ENCODE peak calls at places on chromosomes 2 and 18, in five cellular contexts. C is body of pancreas, G is astrocyte of the cerebellum, R is left ventricle myocardium inferior, D is fibroblast of lung. F is an unnamed sample.
A peak's percentile ranks its signal among the peaks of the same experiment; 100 is the strongest.

GRCh38 chr2:145114726-145115125 is 594.8 kb upstream of the ZEB2 start:
- DNase-seq in C (no peak), G (peak; percentile 72), R (no peak), D (peak; percentile 75), F (no peak)

GRCh38 chr18:6878881-6879280 is 149.4 kb downstream of the ARHGAP28 start:
- DNase-seq in C (no peak), G (peak; percentile 47), R (no peak), D (no peak), F (no peak)

GRCh38 chr2:38765149-38765548 is 12.9 kb upstream of the GEMIN6 start:
- DNase-seq in C (peak; percentile 48), G (peak; percentile 80), R (no peak), D (peak; percentile 93), F (no peak)

GRCh38 chr2:172972005-172972619 is 103.5 kb upstream of the MAP3K20 start:
- DNase-seq in C (peak; percentile 67), G (no peak), R (no peak), D (peak; percentile 20), F (no peak)

GRCh38 chr18:6145645-6146308 is 250.5 kb upstream of the TMEM200C start:
- DNase-seq in C (no peak), G (no peak), R (peak; percentile 67), D (no peak), F (no peak)

GRCh38 chr2:48007699-48008268 is 101.5 kb upstream of the FBXO11 start:
- DNase-seq in C (no peak), G (no peak), R (no peak), D (no peak), F (no peak)

GRCh38 chr2:120681181-120681580 is 54.5 kb upstream of the GLI2 start:
- DNase-seq in C (no peak), G (no peak), R (no peak), D (no peak), F (no peak)

GRCh38 chr2:236659758-236660150 is 90.1 kb downstream of the ACKR3 start:
- DNase-seq in C (peak; percentile 22), G (peak; percentile 92), R (no peak), D (peak; percentile 99), F (no peak)

GRCh38 chr18:78701753-78702409 is 277.7 kb upstream of the SALL3 start:
- DNase-seq in C (no peak), G (no peak), R (no peak), D (no peak), F (no peak)

GRCh38 chr18:35050638-35051287 is 9.6 kb downstream of the MAPRE2 start:
- DNase-seq in C (no peak), G (no peak), R (no peak), D (no peak), F (no peak)

DNA sequence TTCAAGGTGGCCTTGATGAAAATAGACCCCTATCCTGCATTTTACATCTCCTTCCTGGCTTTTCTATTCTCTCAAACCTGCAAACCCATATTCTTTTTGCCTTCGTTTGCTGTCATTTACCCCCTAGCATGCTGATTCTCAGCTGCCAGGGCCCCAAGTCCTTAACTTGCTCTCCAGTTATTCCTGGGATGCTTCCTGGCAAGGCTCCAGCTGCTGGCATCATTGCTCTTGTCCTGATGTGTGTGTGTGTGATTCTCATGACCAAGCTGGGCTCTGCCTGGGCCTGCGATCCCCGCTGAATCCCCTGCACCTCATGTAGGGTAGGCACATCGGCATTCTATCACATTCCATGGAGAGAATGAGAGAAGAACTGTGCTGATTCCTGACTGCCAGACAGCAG is 11.9 kb downstream of the NPAS2 start:
- DNase-seq in C (peak; percentile 19), G (no peak), R (peak; percentile 64), D (no peak), F (no peak)
- H3K4me3 ChIP-seq in C (no peak overlapping the region), G (no peak overlapping the region), R (no peak overlapping the region), D (no peak overlapping the region), F (no peak overlapping the region)

GRCh38 chr2:29920130-29920577 is 1.2 kb downstream of the ALK start:
- DNase-seq in C (peak; percentile 75), G (no peak), R (peak; percentile 48), D (peak; percentile 60), F (peak; percentile 86)
- H3K4me3 ChIP-seq in C (no peak overlapping the region), G (peak overlapping the region; percentile 30), R (peak overlapping the region; percentile 65), D (no peak overlapping the region), F (no peak overlapping the region)

DNA sequence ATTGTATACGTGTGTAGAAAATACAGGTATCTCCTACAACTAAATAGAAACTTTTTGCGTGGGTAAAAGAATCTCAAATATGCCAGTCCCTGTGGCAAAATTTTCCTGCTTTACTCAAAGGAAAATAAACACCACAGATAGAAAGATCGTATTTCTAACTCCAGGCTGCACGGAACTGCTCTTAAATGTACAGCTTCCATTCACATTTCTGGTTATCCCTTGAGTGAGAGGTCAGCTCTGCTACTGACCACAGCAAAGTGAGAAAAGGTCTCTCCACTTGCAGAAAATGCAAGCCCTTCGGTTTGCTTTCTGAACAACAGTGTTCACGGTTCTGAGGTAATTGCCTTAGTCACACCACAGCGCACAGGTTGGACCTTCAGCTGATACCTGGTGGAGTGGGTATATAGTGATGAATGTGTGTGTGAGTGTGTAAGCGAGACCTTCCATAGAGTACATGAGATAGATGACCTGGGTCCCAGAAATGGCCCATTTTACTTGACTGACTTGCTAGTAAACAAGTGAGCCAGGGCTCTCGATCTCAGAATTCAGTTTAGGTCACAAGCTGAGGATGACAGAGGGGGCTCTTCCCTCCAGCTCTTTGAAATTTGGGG is 52.1 kb downstream of the ALPK2 start:
- DNase-seq in C (no peak), G (no peak), R (no peak), D (peak; percentile 71), F (no peak)
- H3K4me3 ChIP-seq in C (no peak overlapping the region), G (peak overlapping the region; percentile 64), R (no peak overlapping the region), D (peak overlapping the region; percentile 4), F (peak overlapping the region; percentile 63)

DNA sequence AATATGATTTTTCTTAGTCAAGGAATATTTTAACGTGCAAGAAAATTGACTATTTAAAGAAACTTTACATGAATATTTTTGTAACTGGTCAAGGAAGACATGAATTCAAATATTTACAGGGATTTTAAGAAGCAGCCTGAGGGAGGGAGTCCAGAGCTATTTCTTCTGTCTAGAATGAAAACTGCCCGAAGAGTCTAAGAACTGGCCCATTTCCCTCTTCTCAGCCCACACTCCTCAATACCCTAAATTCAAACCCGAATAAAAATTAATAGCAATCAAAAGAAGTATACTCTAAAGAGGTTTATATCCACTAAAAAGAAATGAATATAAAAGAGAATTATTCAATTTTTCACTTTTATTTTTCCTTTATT is 6.5 kb upstream of the NDUFV2 start:
- DNase-seq in C (no peak), G (no peak), R (no peak), D (no peak), F (no peak)
- H3K4me3 ChIP-seq in C (no peak overlapping the region), G (no peak overlapping the region), R (no peak overlapping the region), D (no peak overlapping the region), F (no peak overlapping the region)

F was measured in kidney.